ENCODE peak calls at places on chromosomes 12 and 14, in six cellular contexts. J, X, M, A, I and B are unnamed samples.

GRCh38 chr12:58302487-58303011 is 361.2 kb downstream of the ATP23 start:
- DNase-seq in J (no peak), X (no peak), M (no peak), A (no peak), I (peak; percentile 17), B (peak; percentile 11)

GRCh38 chr14:96727980-96728717 is 69.0 kb upstream of the VRK1 start:
- DNase-seq in J (no peak), X (no peak), M (no peak), A (no peak), I (no peak), B (no peak)

GRCh38 chr14:77612011-77612620 is 4.3 kb downstream of the SPTLC2 start:
- DNase-seq in J (no peak), X (no peak), M (no peak), A (no peak), I (no peak), B (no peak)

GRCh38 chr14:81669308-81669707 is 135.7 kb upstream of the SEL1L start:
- DNase-seq in J (no peak), X (no peak), M (no peak), A (no peak), I (no peak), B (no peak)

GRCh38 chr12:79083181-79083580 is 218.6 kb downstream of the SYT1 start:
- DNase-seq in J (no peak), X (no peak), M (no peak), A (no peak), I (no peak), B (no peak)

GRCh38 chr14:20198991-20199390 is 8.3 kb downstream of the OR11G2 start:
- DNase-seq in J (no peak), X (no peak), M (no peak), A (no peak), I (no peak), B (no peak)

GRCh38 chr12:119686355-119686754 is 18.4 kb downstream of the PRKAB1 start:
- DNase-seq in J (no peak), X (no peak), M (no peak), A (peak; percentile 85), I (no peak), B (no peak)

GRCh38 chr12:54038260-54038759 is 5.5 kb downstream of the HOXC5 start:
- DNase-seq in J (no peak), X (no peak), M (no peak), A (no peak), I (no peak), B (no peak)

DNA sequence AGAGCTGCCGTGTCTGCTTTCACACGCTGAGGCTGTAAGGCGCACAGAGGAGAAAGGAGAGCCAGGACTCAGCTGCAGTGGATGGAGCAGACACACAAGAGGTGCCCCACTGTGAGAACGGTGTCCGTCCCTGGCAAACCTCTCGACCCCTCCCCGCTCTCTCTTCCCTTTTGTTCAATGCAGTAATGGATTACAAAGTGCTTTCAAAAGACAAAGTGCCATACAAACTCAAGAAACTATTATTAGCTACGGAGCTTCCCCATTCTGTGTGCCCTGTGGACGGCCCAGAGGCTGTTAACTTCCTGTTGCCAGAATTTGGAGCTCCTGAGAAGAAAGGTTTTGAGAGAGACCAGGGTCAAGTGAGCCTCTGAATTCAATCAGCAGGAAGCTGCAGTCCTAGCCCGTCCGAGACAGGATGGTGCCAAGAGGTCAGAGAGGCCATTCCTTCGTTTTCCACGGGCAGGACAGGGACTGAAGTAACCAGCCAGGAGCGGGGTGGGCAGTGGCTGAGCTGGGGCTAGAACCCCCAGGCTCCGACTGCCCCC is 15.8 kb downstream of the CCND2 start:
- DNase-seq in J (no peak), X (no peak), M (no peak), A (no peak), I (no peak), B (no peak)
- TF ChIP-seq POLR2AphosphoS5 in J (no peak), X (no peak), M (no peak), A (no peak), I (no peak), B (no peak)

GRCh38 chr12:55738113-55739024 is 4.6 kb upstream of the GDF11 start:
- DNase-seq in J (peak; percentile 75), X (peak; percentile 68), M (peak; percentile 82), A (peak; percentile 68), I (peak; percentile 84), B (peak; percentile 84)
- TF ChIP-seq POLR2AphosphoS5 in J (no peak), X (no peak), M (peak; percentile 42), A (no peak), I (no peak), B (peak; percentile 62)

GRCh38 chr12:80756875-80757274 is 40.2 kb downstream of the MYF5 start:
- DNase-seq in J (no peak), X (no peak), M (no peak), A (no peak), I (no peak), B (no peak)
- TF ChIP-seq POLR2AphosphoS5 in J (no peak), X (no peak), M (no peak), A (no peak), I (no peak), B (no peak)

DNA sequence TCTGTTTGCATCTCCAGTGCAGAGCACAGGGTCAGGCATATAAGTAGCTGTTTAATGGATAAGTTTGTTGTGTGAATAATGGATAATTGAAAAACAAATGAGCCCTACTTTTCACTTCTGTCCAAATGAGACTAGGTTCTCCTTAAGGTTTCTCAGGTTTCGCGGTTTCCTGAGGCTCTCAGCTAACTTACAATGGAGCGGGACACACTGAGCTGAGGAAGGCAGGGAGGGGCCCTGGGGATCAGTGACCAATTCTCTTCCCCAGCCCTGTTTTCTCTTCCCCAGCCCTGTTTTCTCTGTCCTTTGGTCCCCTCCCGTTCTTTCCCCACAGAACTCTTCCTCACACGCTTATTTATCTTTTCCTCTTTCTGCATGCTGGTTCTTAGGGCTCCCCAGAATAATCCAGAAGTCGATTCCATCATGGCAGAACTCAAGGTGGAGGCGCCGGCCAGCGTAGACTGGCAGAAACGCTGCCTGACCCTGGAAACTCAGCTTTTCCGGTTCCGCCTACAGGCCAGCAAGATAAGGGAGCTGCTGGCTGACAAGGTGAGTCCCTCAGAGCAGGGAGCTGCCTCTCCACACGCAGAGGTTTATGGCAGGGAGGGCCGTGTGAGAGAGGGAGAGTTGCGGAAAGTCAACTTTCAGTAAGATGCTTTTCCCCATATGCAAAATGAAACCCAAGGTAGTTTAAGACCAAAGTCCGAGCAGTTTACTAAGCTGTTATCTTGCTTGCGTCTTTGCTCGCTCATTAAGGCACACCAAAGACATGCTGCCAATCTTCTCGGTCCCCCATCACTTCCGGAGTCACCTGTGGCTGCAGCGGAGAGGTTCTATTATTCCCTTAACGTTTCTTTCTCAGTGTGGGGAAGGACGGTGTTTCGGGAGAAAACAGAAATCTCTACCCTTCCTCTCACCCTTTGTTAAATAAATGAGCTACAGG is 8.6 kb downstream of the PLEKHH1 start:
- DNase-seq in J (no peak), X (no peak), M (no peak), A (peak; percentile 76), I (peak; percentile 86), B (no peak)
- TF ChIP-seq POLR2AphosphoS5 in J (no peak), X (no peak), M (no peak), A (no peak), I (peak; percentile 84), B (no peak)

DNA sequence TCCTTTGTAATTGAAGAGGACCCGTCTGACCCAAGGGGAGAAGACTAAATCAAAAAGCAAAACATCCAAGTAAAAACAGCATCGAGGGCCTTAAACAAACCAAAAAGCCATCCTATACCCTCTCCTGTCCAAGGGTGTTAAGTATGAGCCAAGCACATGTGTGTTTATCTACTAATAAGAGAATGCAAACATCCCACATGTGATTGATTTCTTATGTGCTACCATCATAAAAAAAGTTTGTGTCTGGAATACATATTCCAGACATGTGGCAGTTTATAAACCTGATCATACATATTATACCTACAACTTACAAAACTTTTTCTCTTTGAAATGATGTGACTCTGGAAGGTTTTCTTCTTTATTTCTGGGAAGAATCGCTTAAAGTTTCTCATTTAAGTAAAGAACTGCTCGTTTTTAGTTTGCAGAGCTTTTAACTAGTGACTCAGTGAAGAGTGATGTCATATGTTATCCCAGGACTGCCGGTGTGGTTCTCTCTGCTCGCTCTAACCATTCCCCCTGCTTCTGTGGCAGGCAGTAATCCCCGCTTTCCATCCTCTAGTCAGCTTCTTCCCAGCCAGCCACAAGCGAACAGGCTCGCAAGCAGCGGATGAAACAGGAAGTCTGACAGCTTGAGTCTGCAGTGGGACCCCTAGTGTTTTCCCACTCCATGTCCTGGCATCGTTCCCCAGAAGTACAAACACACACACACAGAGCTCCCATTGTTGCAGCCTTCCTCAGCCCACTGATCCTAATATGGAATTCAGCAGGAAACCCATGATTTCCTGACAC is 431 bp upstream of the RHOJ start:
- DNase-seq in J (no peak), X (peak; percentile 76), M (no peak), A (peak; percentile 47), I (peak; percentile 57), B (peak; percentile 36)
- TF ChIP-seq POLR2AphosphoS5 in J (no peak), X (peak; percentile 74), M (no peak), A (peak; percentile 44), I (peak; percentile 47), B (peak; percentile 51)

GRCh38 chr12:93803408-93803807 is 126.2 kb downstream of the CRADD start:
- DNase-seq in J (no peak), X (no peak), M (no peak), A (no peak), I (no peak), B (peak; percentile 73)
- TF ChIP-seq POLR2AphosphoS5 in J (no peak), X (no peak), M (no peak), A (peak; percentile 35), I (no peak), B (peak; percentile 92)

GRCh38 chr12:82593901-82594396 is 92.8 kb upstream of the TMTC2 start:
- DNase-seq in J (no peak), X (no peak), M (no peak), A (no peak), I (no peak), B (no peak)
- TF ChIP-seq POLR2AphosphoS5 in J (no peak), X (no peak), M (no peak), A (no peak), I (no peak), B (no peak)

GRCh38 chr12:111444314-111444705 is 38.6 kb downstream of the SH2B3 start:
- DNase-seq in J (no peak), X (no peak), M (no peak), A (peak; percentile 15), I (peak; percentile 12), B (no peak)
- TF ChIP-seq POLR2AphosphoS5 in J (no peak), X (no peak), M (no peak), A (no peak), I (no peak), B (no peak)

GRCh38 chr12:103791350-103791920 is 49.6 kb downstream of the NT5DC3 start:
- DNase-seq in J (no peak), X (no peak), M (no peak), A (no peak), I (no peak), B (no peak)
- TF ChIP-seq POLR2AphosphoS5 in J (no peak), X (no peak), M (no peak), A (no peak), I (no peak), B (no peak)

GRCh38 chr14:102351023-102351422 is 11.7 kb downstream of the CINP start:
- DNase-seq in J (no peak), X (no peak), M (no peak), A (no peak), I (no peak), B (no peak)

GRCh38 chr14:102356280-102356679 is 6.4 kb downstream of the CINP start:
- DNase-seq in J (no peak), X (no peak), M (no peak), A (no peak), I (no peak), B (no peak)

GRCh38 chr14:102348376-102348775 is 14.3 kb downstream of the CINP start:
- DNase-seq in J (no peak), X (no peak), M (no peak), A (no peak), I (no peak), B (no peak)

GRCh38 chr14:102352213-102352612 is 10.5 kb downstream of the CINP start:
- DNase-seq in J (peak; percentile 51), X (no peak), M (no peak), A (no peak), I (no peak), B (no peak)

GRCh38 chr14:102353126-102353619 is 9.5 kb downstream of the CINP start:
- DNase-seq in J (no peak), X (no peak), M (no peak), A (peak; percentile 29), I (no peak), B (no peak)
- TF ChIP-seq POLR2AphosphoS5 in J (no peak), X (no peak), M (no peak), A (no peak), I (no peak), B (no peak)